ENCODE peak calls at places on chromosomes 13 and 19, in six cellular contexts. G, A, K, J, H and N are unnamed samples.

GRCh38 chr13:113123226-113124150 is 889 bp downstream of the F10 start:
- DNase-seq in A (peak; percentile 82), J (no peak), G (peak; percentile 60), K (no peak), H (peak; percentile 69), N (no peak)

GRCh38 chr19:47725759-47726401 is 12.7 kb downstream of the EHD2 start:
- DNase-seq in A (no peak), G (no peak), K (no peak), H (no peak), J (no peak), N (peak; percentile 84)

GRCh38 chr13:106513025-106513424 is 22.4 kb downstream of the EFNB2 start:
- DNase-seq in A (no peak), G (no peak), J (no peak), K (no peak), H (no peak), N (no peak)

GRCh38 chr19:28397311-28397710 is 815.6 kb downstream of the UQCRFS1 start:
- DNase-seq in G (no peak), H (no peak), K (no peak), A (no peak), J (no peak), N (no peak)

GRCh38 chr19:10510301-10510802 is 6.9 kb downstream of the S1PR5 start:
- DNase-seq in G (no peak), K (no peak), A (peak; percentile 71), J (no peak), H (peak; percentile 81), N (peak; percentile 33)

GRCh38 chr13:99386495-99386894 is 79.3 kb upstream of the GPR183 start:
- DNase-seq in K (no peak), J (no peak), A (no peak), G (no peak), H (no peak), N (no peak)

GRCh38 chr19:15934332-15935078 is at the start of gene CYP4F11:
- DNase-seq in K (no peak), J (peak; percentile 73), G (peak; percentile 89), H (no peak), A (peak; percentile 94), N (peak; percentile 18)

GRCh38 chr19:14410054-14410774 is 8.9 kb downstream of the DDX39A start:
- DNase-seq in G (no peak), J (no peak), A (no peak), H (no peak), K (peak; percentile 48), N (no peak)

GRCh38 chr13:22114630-22115311 is 443.9 kb downstream of the FGF9 start:
- DNase-seq in G (no peak), A (no peak), J (no peak), H (no peak), K (peak; percentile 1), N (no peak)

GRCh38 chr13:32938907-32939306 is 77.3 kb upstream of the KL start:
- DNase-seq in H (no peak), G (no peak), K (no peak), A (no peak), J (no peak), N (peak; percentile 16)

GRCh38 chr13:79936368-79937136 is 404.4 kb downstream of the SPRY2 start:
- DNase-seq in G (peak; percentile 72), A (peak; percentile 39), J (no peak), K (no peak), H (peak; percentile 61), N (peak; percentile 78)

GRCh38 chr13:23888658-23889597 is at the start of gene MIPEP:
- DNase-seq in K (peak; percentile 76), J (peak; percentile 92), A (peak; percentile 98), G (peak; percentile 96), H (peak; percentile 94), N (peak; percentile 56)

GRCh38 chr19:54209748-54210494 is 9.3 kb downstream of the RPS9 start:
- DNase-seq in J (peak; percentile 80), H (peak; percentile 82), G (peak; percentile 91), K (no peak), A (peak; percentile 92), N (peak; percentile 92)

GRCh38 chr13:106569233-106570095 is 1.5 kb upstream of the ARGLU1 start:
- DNase-seq in J (no peak), H (no peak), A (no peak), G (no peak), K (no peak), N (no peak)

GRCh38 chr19:8680676-8681344 is 17.8 kb downstream of the ACTL9 start:
- DNase-seq in H (no peak), K (no peak), A (no peak), G (no peak), J (no peak), N (no peak)

GRCh38 chr19:19615086-19615485 is 3.4 kb downstream of the PBX4 start:
- DNase-seq in G (no peak), J (no peak), K (peak; percentile 39), H (no peak), A (no peak), N (no peak)

GRCh38 chr13:106533940-106534843 is 1.3 kb downstream of the EFNB2 start:
- DNase-seq in J (peak; percentile 28), K (no peak), H (peak; percentile 64), G (peak; percentile 73), A (peak; percentile 81), N (no peak)

GRCh38 chr13:110559986-110560385 is 1.5 kb downstream of the RAB20 start:
- DNase-seq in K (no peak), H (no peak), A (no peak), J (no peak), G (no peak), N (no peak)
- H3K27ac ChIP-seq in K (no peak overlapping the region), H (no peak overlapping the region), A (peak overlapping the region; percentile 90), J (peak overlapping the region; percentile 96), G (peak overlapping the region; percentile 99), N (peak overlapping the region; percentile 69)

GRCh38 chr19:1258707-1259205 is 10.4 kb downstream of the MIDN start:
- DNase-seq in H (no peak), K (no peak), J (no peak), G (no peak), A (no peak), N (no peak)
- H3K27ac ChIP-seq in H (peak overlapping the region; percentile 90), K (peak overlapping the region; percentile 97), J (peak overlapping the region; percentile 100), G (peak overlapping the region; percentile 93), A (peak overlapping the region; percentile 25), N (peak overlapping the region; percentile 99)

GRCh38 chr13:94329277-94329676 is 150.2 kb downstream of the DCT start:
- DNase-seq in K (no peak), A (no peak), G (no peak), J (peak; percentile 22), H (no peak), N (no peak)

GRCh38 chr13:94328336-94329041 is 151.0 kb downstream of the DCT start:
- DNase-seq in J (no peak), H (no peak), K (no peak), A (no peak), G (no peak), N (no peak)

GRCh38 chr13:94330552-94331071 is 148.9 kb downstream of the DCT start:
- DNase-seq in J (no peak), A (no peak), H (no peak), G (no peak), K (no peak), N (no peak)

GRCh38 chr13:94331281-94331680 is 148.2 kb downstream of the DCT start:
- DNase-seq in A (no peak), G (no peak), J (no peak), H (no peak), K (no peak), N (no peak)

GRCh38 chr13:94329754-94330551 is 149.5 kb downstream of the DCT start:
- DNase-seq in J (no peak), H (no peak), G (peak; percentile 73), K (no peak), A (no peak), N (peak; percentile 54)
- H3K27ac ChIP-seq in J (peak overlapping the region; percentile 72), H (peak overlapping the region; percentile 31), G (peak overlapping the region; percentile 69), K (no peak overlapping the region), A (peak overlapping the region; percentile 44), N (peak overlapping the region; percentile 80)

DNA sequence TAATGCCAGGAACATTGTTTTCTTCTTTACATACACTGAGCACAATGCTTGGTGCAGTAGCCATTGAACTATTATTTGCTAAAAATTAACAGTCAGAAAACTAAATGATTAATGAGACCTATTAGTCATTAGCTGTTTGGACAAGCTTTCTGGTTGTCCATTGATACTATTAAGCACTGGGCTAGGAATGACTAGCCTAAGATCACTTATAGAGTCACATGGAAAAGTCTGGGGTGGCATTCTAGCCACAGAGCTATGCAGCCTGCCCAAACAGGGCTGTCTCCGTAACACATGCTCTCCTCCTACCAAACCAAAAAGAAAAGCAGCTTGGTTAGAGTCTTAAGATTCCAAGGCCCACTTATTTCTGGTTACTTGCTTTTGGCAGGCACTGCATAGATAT is 193.5 kb upstream of the NBEA start:
- DNase-seq in K (no peak), H (no peak), J (no peak), A (no peak), G (no peak), N (no peak)
- H3K27ac ChIP-seq in K (no peak overlapping the region), H (no peak overlapping the region), J (peak overlapping the region; percentile 87), A (no peak overlapping the region), G (no peak overlapping the region), N (peak overlapping the region; percentile 20)

GRCh38 chr13:93182406-93182805 is 44.2 kb upstream of the GPC6 start:
- DNase-seq in H (no peak), K (no peak), G (no peak), A (no peak), J (no peak), N (no peak)

GRCh38 chr13:93183302-93183701 is 43.3 kb upstream of the GPC6 start:
- DNase-seq in G (no peak), J (no peak), K (no peak), H (no peak), A (no peak), N (no peak)

GRCh38 chr13:93180376-93180966 is 46.1 kb upstream of the GPC6 start:
- DNase-seq in J (no peak), A (no peak), G (no peak), K (no peak), H (no peak), N (no peak)
- H3K27ac ChIP-seq in J (no peak overlapping the region), A (no peak overlapping the region), G (no peak overlapping the region), K (no peak overlapping the region), H (no peak overlapping the region), N (no peak overlapping the region)

GRCh38 chr19:41328818-41329220 is 18.8 kb downstream of the CCDC97 start:
- DNase-seq in H (no peak), J (no peak), K (no peak), G (no peak), A (no peak), N (no peak)

GRCh38 chr19:41328157-41328817 is 18.3 kb downstream of the CCDC97 start:
- DNase-seq in G (no peak), A (no peak), H (no peak), J (no peak), K (no peak), N (no peak)

GRCh38 chr19:41327076-41327475 is 17.1 kb downstream of the CCDC97 start:
- DNase-seq in G (no peak), K (no peak), J (no peak), H (no peak), A (no peak), N (no peak)

GRCh38 chr19:41325947-41326706 is 16.2 kb downstream of the CCDC97 start:
- DNase-seq in G (peak; percentile 80), H (peak; percentile 81), K (no peak), J (no peak), A (no peak), N (no peak)

GRCh38 chr19:41327499-41328156 is 17.7 kb downstream of the CCDC97 start:
- DNase-seq in G (peak; percentile 87), A (peak; percentile 86), J (peak; percentile 76), K (peak; percentile 94), H (peak; percentile 44), N (peak; percentile 60)
- H3K27ac ChIP-seq in G (peak overlapping the region; percentile 89), A (peak overlapping the region; percentile 2), J (peak overlapping the region; percentile 84), K (peak overlapping the region; percentile 87), H (no peak overlapping the region), N (peak overlapping the region; percentile 76)